ENCODE peak calls at places on chromosomes 16 and 17, in seven cellular contexts. F is ovary, D is dorsolateral prefrontal cortex, H is upper lobe of right lung, P is AG10803, V is lower leg skin, U is fibroblast of pulmonary artery. L is an unnamed sample.

GRCh38 chr16:74304164-74304834 is 7.7 kb downstream of the PSMD7 start:
- DNase-seq in F (no peak), D (no peak), H (no peak), P (no peak), V (no peak), U (peak), L (no peak)

GRCh38 chr17:1055751-1056645 is 59.1 kb downstream of the TIMM22 start:
- DNase-seq in F (peak), D (peak), H (no peak), P (peak), V (peak), U (peak), L (peak)

GRCh38 chr16:66028505-66029216 is 337.8 kb upstream of the CDH5 start:
- DNase-seq in F (no peak), D (no peak), H (no peak), P (peak), V (peak), U (peak), L (no peak)

GRCh38 chr16:48383877-48384304 is 1.3 kb downstream of the SIAH1 start:
- DNase-seq in F (no peak), D (no peak), H (no peak), P (no peak), V (no peak), U (peak), L (peak)

GRCh38 chr17:80984749-80985148 is 6.9 kb upstream of the CHMP6 start:
- DNase-seq in F (no peak), D (no peak), H (no peak), P (peak), V (peak), U (peak), L (no peak)

GRCh38 chr16:83937267-83937666 is 15.8 kb upstream of the OSGIN1 start:
- DNase-seq in F (no peak), D (no peak), H (no peak), P (no peak), V (no peak), U (no peak), L (no peak)

GRCh38 chr17:52106638-52107261 is 51.8 kb downstream of the CA10 start:
- DNase-seq in F (peak), D (peak), H (no peak), P (peak), V (no peak), U (peak), L (peak)

GRCh38 chr16:61128545-61129323 is 907.5 kb downstream of the CDH8 start:
- DNase-seq in F (no peak), D (no peak), H (peak), P (no peak), V (no peak), U (no peak), L (no peak)

GRCh38 chr17:79065105-79065670 is 9.4 kb upstream of the ENGASE start:
- DNase-seq in F (no peak), D (no peak), H (peak), P (peak), V (no peak), U (peak), L (peak)

GRCh38 chr16:78882150-78882549 is 718.4 kb downstream of the MAF start:
- DNase-seq in F (no peak), D (no peak), H (no peak), P (no peak), V (no peak), U (no peak), L (no peak)

GRCh38 chr17:50059256-50059655 is 3.3 kb downstream of the ITGA3 start:
- DNase-seq in F (peak), D (no peak), H (no peak), P (no peak), V (no peak), U (no peak), L (no peak)

GRCh38 chr16:26111900-26112299 is 420.1 kb downstream of the HS3ST4 start:
- DNase-seq in F (no peak), D (no peak), H (no peak), P (no peak), V (no peak), U (no peak), L (no peak)

GRCh38 chr16:1331712-1332617 is 1.5 kb upstream of the BAIAP3 start:
- DNase-seq in F (no peak), D (no peak), H (peak), P (peak), V (no peak), U (peak), L (peak)

GRCh38 chr16:81602377-81602776 is 157.8 kb downstream of the CMIP start:
- DNase-seq in F (no peak), D (no peak), H (no peak), P (no peak), V (no peak), U (no peak), L (no peak)

GRCh38 chr17:31857920-31858646 is 961 bp downstream of the COPRS start:
- DNase-seq in F (no peak), D (no peak), H (no peak), P (peak), V (no peak), U (no peak), L (no peak)

GRCh38 chr17:77995146-77995852 is 36.8 kb downstream of the TNRC6C start:
- DNase-seq in F (no peak), D (no peak), H (no peak), P (peak), V (no peak), U (no peak), L (no peak)

GRCh38 chr16:50293041-50293783 is 26.9 kb downstream of the ADCY7 start:
- DNase-seq in F (no peak), D (no peak), H (no peak), P (no peak), V (no peak), U (no peak), L (no peak)

GRCh38 chr16:66515543-66516171 is 34.3 kb downstream of the TK2 start:
- DNase-seq in F (peak), D (no peak), H (no peak), P (peak), V (no peak), U (peak), L (peak)

GRCh38 chr16:55225972-55226542 is 97.9 kb upstream of the IRX6 start:
- DNase-seq in F (no peak), D (no peak), H (no peak), P (no peak), V (no peak), U (no peak), L (peak)

GRCh38 chr17:40548982-40549680 is 16.1 kb downstream of the CCR7 start:
- DNase-seq in F (peak), D (peak), H (peak), P (peak), V (peak), U (peak), L (no peak)

GRCh38 chr16:55501549-55502322 is 7.1 kb upstream of the LPCAT2 start:
- DNase-seq in F (no peak), D (no peak), H (no peak), P (no peak), V (no peak), U (no peak), L (no peak)

GRCh38 chr17:7034955-7035590 is 742 bp upstream of the SLC16A13 start:
- DNase-seq in F (no peak), D (no peak), H (no peak), P (no peak), V (no peak), U (no peak), L (peak)

GRCh38 chr17:27981978-27982377 is 60.5 kb upstream of the NLK start:
- DNase-seq in F (no peak), D (no peak), H (no peak), P (no peak), V (no peak), U (no peak), L (no peak)

GRCh38 chr16:2882460-2883026 is 472 bp upstream of the FLYWCH2 start:
- DNase-seq in F (peak), D (peak), H (peak), P (peak), V (peak), U (peak), L (peak)

GRCh38 chr16:10641555-10641952 is 53.2 kb downstream of the TEKT5 start:
- DNase-seq in F (no peak), D (no peak), H (no peak), P (no peak), V (no peak), U (no peak), L (no peak)

GRCh38 chr17:75517277-75517865 is 1.0 kb downstream of the TSEN54 start:
- DNase-seq in F (no peak), D (no peak), H (peak), P (no peak), V (no peak), U (no peak), L (peak)

GRCh38 chr17:81049372-81049911 is 14.5 kb downstream of the BAIAP2 start:
- DNase-seq in F (no peak), D (no peak), H (no peak), P (no peak), V (no peak), U (no peak), L (peak)

GRCh38 chr17:68141050-68141449 is 105.5 kb downstream of the KPNA2 start:
- DNase-seq in F (no peak), D (no peak), H (no peak), P (no peak), V (no peak), U (no peak), L (no peak)

DNA sequence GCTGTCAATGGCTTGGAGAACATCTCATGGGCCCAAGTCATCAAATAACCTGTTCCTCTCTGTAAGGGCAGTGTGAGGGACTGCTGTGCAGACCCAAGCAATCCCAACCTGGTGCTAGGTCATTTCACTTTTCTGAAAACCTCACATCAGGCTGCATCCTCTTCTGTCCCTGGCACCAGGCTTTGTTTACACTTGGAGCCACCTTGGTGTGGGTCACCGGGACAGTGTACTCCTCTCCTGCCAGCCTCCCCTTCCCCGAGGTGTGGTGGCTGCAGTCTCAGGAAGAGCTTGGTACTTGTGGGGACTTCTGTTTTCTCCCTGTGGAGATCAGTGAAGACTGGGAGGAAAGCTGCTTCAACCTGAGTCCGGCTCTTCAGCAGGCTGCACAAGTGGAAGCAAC is 12.4 kb downstream of the SLC7A6OS start:
- DNase-seq in F (no peak), D (no peak), H (no peak), P (no peak), V (no peak), U (no peak), L (no peak)
- TF ChIP-seq CTCF in F (no peak), D (no peak), H (no peak), P (no peak), V (no peak), U (no peak), L (no peak)

GRCh38 chr17:58572846-58573245 is 58.4 kb upstream of the MTMR4 start:
- DNase-seq in F (no peak), D (no peak), H (no peak), P (no peak), V (no peak), U (no peak), L (peak)

GRCh38 chr17:58570758-58571157 is 56.3 kb upstream of the MTMR4 start:
- DNase-seq in F (no peak), D (no peak), H (no peak), P (no peak), V (no peak), U (no peak), L (no peak)

GRCh38 chr17:58576679-58577367 is 62.4 kb upstream of the MTMR4 start:
- DNase-seq in F (no peak), D (no peak), H (no peak), P (no peak), V (no peak), U (peak), L (peak)

GRCh38 chr17:58575511-58575910 is 61.1 kb upstream of the MTMR4 start:
- DNase-seq in F (no peak), D (no peak), H (no peak), P (peak), V (no peak), U (peak), L (peak)

GRCh38 chr17:58574025-58574424 is 59.6 kb upstream of the MTMR4 start:
- DNase-seq in F (no peak), D (no peak), H (no peak), P (no peak), V (no peak), U (no peak), L (no peak)
- H3K4me3 ChIP-seq in F (no peak), D (no peak), H (no peak), P (no peak), V (no peak), U (no peak), L (no peak)

DNA sequence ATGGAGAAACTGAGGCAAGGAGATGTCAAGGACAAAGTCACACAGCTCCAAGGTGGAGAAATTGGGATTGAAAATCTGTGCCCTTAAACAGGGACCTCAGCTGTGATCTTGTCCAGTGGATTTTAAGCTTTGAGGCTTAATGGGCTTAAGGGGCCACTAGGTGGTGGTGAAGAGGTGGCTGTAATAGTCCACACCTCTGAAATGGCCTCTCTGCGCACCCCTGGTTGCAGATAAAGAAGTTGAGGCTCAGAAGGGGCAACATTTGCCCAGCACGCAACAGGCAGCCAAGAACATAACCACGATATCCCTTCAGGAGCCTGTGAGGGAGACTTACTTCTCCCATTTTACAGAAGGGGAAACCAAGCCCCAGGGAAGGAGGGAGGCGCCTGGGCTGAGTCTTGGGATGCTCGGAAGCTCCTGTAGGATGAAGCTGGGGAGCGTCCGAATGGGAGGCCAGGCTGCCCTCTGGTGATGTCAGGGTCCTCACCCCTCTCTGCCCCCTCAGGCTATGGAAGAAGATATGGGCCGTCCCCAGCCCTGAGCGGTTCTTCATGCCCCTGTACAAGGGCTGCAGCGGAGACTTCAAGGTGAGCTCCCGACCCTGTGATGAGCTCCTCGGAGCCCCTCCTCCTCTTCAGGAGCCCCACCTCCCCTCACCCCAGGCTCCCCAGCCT is 43.7 kb downstream of the IL21R start:
- DNase-seq in F (no peak), D (no peak), H (peak), P (no peak), V (no peak), U (no peak), L (no peak)
- TF ChIP-seq CTCF in F (no peak), D (no peak), H (no peak), P (no peak), V (no peak), U (no peak), L (no peak)

DNA sequence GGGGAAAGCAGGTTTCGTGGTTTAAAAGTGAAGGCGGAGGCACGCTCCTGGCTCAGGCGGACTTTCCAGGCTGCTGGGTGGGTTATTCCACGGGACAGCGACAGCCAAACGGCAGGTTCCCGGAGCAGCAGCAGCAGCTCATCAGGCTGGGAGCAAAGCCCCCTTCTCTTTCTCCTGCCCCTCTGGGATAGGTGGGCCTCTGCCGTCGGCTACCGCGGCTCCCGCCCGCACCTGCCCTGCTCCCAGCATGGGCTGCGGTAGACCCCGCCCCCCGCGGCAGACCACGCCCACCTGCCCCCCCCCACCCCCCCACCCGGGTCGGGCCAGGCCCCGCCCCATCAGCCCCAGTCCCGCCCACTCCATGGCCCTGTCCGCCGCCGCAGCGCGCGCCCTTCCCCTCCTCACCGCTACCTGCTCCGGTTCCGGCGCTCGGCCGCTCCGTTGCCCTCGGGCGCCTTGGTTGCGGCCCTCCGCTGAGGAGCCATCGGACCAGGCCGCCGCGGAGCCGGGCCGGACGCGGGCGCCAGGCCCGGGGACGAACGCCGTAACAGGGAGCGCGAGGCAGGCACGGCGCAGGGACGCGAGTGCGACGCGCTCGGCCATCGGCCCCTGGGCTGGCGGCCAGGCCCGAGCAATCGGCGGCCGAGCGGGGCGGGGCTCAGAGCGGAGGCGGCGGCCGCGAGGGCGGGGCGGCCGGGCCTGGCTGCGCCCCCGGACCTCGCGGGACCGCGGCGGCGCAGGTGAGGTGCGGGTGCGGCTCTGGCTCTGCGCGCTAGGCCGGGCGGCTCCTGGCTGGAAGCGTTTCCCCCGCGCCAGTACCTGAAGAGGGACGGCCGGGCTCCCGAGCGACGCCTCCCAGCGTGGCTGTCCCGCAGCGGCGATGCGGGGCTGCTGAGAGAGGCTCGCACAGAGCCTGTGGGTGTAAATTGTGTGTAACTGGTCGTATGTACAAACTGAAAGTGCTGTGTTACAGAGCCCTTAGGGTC is at the start of the genes HEXD and OGFOD3:
- DNase-seq in F (peak), D (peak), H (peak), P (peak), V (no peak), U (peak), L (peak)
- H3K4me3 ChIP-seq in F (peak), D (peak), H (peak), P (peak), V (peak), U (peak), L (peak)

GRCh38 chr17:62823111-62823895 is 15.2 kb upstream of the MARCHF10 start:
- DNase-seq in F (no peak), D (no peak), H (no peak), P (peak), V (no peak), U (peak), L (no peak)
- TF ChIP-seq CTCF in F (no peak), D (no peak), H (no peak), P (no peak), V (no peak), U (no peak), L (no peak)

GRCh38 chr17:66190738-66191606 is 961 bp downstream of the CEP112 start:
- DNase-seq in F (no peak), D (no peak), H (no peak), P (peak), V (no peak), U (peak), L (no peak)

GRCh38 chr17:66187718-66188117 is 4.2 kb downstream of the CEP112 start:
- DNase-seq in F (no peak), D (no peak), H (no peak), P (no peak), V (no peak), U (no peak), L (no peak)

GRCh38 chr17:66191607-66192377 is at the start of gene CEP112:
- DNase-seq in F (peak), D (peak), H (peak), P (peak), V (peak), U (peak), L (peak)

GRCh38 chr17:66198242-66198641 is 6.3 kb upstream of the CEP112 start:
- DNase-seq in F (no peak), D (no peak), H (no peak), P (no peak), V (no peak), U (no peak), L (no peak)

DNA sequence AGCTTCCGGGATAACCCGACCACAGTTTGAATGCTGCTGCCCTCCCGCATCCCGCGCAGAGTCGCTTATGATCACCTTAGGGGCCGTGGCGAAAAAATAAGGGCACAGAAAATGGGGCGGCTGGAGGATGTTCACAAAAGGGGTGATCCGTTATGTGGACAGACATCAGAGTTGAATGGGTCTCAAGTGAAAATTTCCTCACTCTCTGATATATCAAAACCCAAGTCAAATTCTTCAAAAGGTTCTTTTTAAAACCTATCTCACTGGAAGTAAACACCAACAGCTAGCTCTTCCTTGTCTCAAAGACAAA is 400 bp upstream of the CEP112 start:
- DNase-seq in F (no peak), D (no peak), H (no peak), P (peak), V (no peak), U (no peak), L (no peak)
- H3K4me3 ChIP-seq in F (peak), D (peak), H (peak), P (peak), V (peak), U (peak), L (peak)

GRCh38 chr17:12085076-12085949 is 64.6 kb downstream of the MAP2K4 start:
- DNase-seq in F (no peak), D (no peak), H (no peak), P (no peak), V (no peak), U (no peak), L (no peak)
- TF ChIP-seq CTCF in F (no peak), D (no peak), H (no peak), P (no peak), V (no peak), U (no peak), L (no peak)